ENCODE peak calls at places on chromosomes 5 and 9, in six cellular contexts. T is coronary artery; C is effector memory CD4-positive, alpha-beta T cell; V is neuronal stem cell; Y is uterus; I is breast epithelium. K is an unnamed sample.

GRCh38 chr9:19148170-19148569 is 20.9 kb upstream of the PLIN2 start:
- DNase-seq in T (no peak), C (no peak), V (no peak), Y (no peak), I (no peak), K (no peak)

GRCh38 chr5:109136906-109137305 is 272.9 kb downstream of the PJA2 start:
- DNase-seq in T (no peak), C (no peak), V (no peak), Y (no peak), I (no peak), K (no peak)

GRCh38 chr9:33117306-33117705 is 40.8 kb upstream of the SMU1 start:
- DNase-seq in T (no peak), C (no peak), V (no peak), Y (no peak), I (no peak), K (no peak)

GRCh38 chr9:81411961-81412360 is 277.4 kb downstream of the TLE1 start:
- DNase-seq in T (no peak), C (no peak), V (no peak), Y (no peak), I (no peak), K (no peak)

GRCh38 chr9:135857371-135857786 is 50.0 kb downstream of the CAMSAP1 start:
- DNase-seq in T (no peak), C (no peak), V (no peak), Y (no peak), I (no peak), K (no peak)

GRCh38 chr9:120832766-120833165 is 10.0 kb downstream of the PSMD5 start:
- DNase-seq in T (no peak), C (no peak), V (no peak), Y (no peak), I (no peak), K (no peak)

GRCh38 chr9:109520475-109521132 is 22.5 kb upstream of the PTPN3 start:
- DNase-seq in T (no peak), C (no peak), V (peak), Y (peak), I (peak), K (peak)

GRCh38 chr9:8012986-8013385 is 213.4 kb upstream of the DMAC1 start:
- DNase-seq in T (no peak), C (no peak), V (no peak), Y (no peak), I (no peak), K (no peak)

GRCh38 chr9:37062331-37062730 is 28.3 kb upstream of the PAX5 start:
- DNase-seq in T (no peak), C (no peak), V (no peak), Y (no peak), I (no peak), K (no peak)

GRCh38 chr9:104682642-104683041 is 11.7 kb upstream of the OR13D1 start:
- DNase-seq in T (no peak), C (no peak), V (peak), Y (no peak), I (no peak), K (no peak)

GRCh38 chr9:36592801-36593583 is 20.3 kb downstream of the MELK start:
- DNase-seq in T (no peak), C (no peak), V (no peak), Y (no peak), I (no peak), K (no peak)

GRCh38 chr5:80667384-80667783 is 12.6 kb upstream of the DHFR start:
- DNase-seq in T (no peak), C (no peak), V (no peak), Y (no peak), I (no peak), K (no peak)

GRCh38 chr9:100601216-100601615 is 23.3 kb downstream of the CAVIN4 start:
- DNase-seq in T (no peak), C (no peak), V (no peak), Y (no peak), I (no peak), K (no peak)

GRCh38 chr9:34797367-34797766 is 87.4 kb upstream of the CCL21 start:
- DNase-seq in T (no peak), C (no peak), V (no peak), Y (no peak), I (no peak), K (no peak)

GRCh38 chr5:165627548-165628170 is 2122.2 kb downstream of the MAT2B start:
- DNase-seq in T (no peak), C (no peak), V (no peak), Y (no peak), I (no peak), K (no peak)

GRCh38 chr9:111483419-111483861 is 743 bp downstream of the ECPAS start:
- DNase-seq in T (no peak), C (peak), V (peak), Y (peak), I (no peak), K (no peak)

GRCh38 chr5:157948738-157949410 is 89.9 kb upstream of the CLINT1 start:
- DNase-seq in T (peak), C (peak), V (peak), Y (peak), I (peak), K (peak)

GRCh38 chr5:36880761-36881160 is 4.2 kb downstream of the NIPBL start:
- DNase-seq in T (no peak), C (no peak), V (no peak), Y (no peak), I (no peak), K (no peak)

GRCh38 chr5:10580531-10581423 is 16.9 kb downstream of the ANKRD33B start:
- DNase-seq in T (no peak), C (no peak), V (no peak), Y (no peak), I (no peak), K (no peak)

GRCh38 chr5:41600738-41601137 is 90.3 kb upstream of the PLCXD3 start:
- DNase-seq in T (no peak), C (no peak), V (no peak), Y (no peak), I (no peak), K (no peak)

GRCh38 chr5:138937392-138938387 is 62.6 kb upstream of the LRRTM2 start:
- DNase-seq in T (no peak), C (no peak), V (no peak), Y (no peak), I (peak), K (no peak)

GRCh38 chr9:13557724-13558123 is 278.2 kb upstream of the MPDZ start:
- DNase-seq in T (no peak), C (no peak), V (no peak), Y (no peak), I (no peak), K (no peak)

GRCh38 chr5:96285823-96286222 is 147.2 kb downstream of the PCSK1 start:
- DNase-seq in T (no peak), C (no peak), V (no peak), Y (no peak), I (no peak), K (no peak)

GRCh38 chr5:151696470-151697061 is 9.9 kb upstream of the SPARC start:
- DNase-seq in T (peak), C (no peak), V (no peak), Y (peak), I (peak), K (peak)

GRCh38 chr5:17190242-17190778 is 27.1 kb upstream of the BASP1 start:
- DNase-seq in T (no peak), C (no peak), V (peak), Y (peak), I (no peak), K (no peak)

GRCh38 chr5:1930880-1931589 is 48.3 kb upstream of the IRX4 start:
- DNase-seq in T (peak), C (no peak), V (peak), Y (no peak), I (no peak), K (peak)

GRCh38 chr9:69718218-69718617 is 41.6 kb downstream of the PTAR1 start:
- DNase-seq in T (no peak), C (no peak), V (no peak), Y (no peak), I (no peak), K (no peak)

GRCh38 chr5:170565077-170565476 is 61.3 kb downstream of the KCNIP1 start:
- DNase-seq in T (peak), C (no peak), V (no peak), Y (no peak), I (no peak), K (no peak)

GRCh38 chr5:87769137-87769536 is 356.4 kb upstream of the CCNH start:
- DNase-seq in T (no peak), C (no peak), V (no peak), Y (no peak), I (no peak), K (no peak)

GRCh38 chr5:1162729-1163128 is 38.7 kb upstream of the SLC6A19 start:
- DNase-seq in T (no peak), C (no peak), V (no peak), Y (no peak), I (no peak), K (no peak)

GRCh38 chr9:136697821-136698526 is 10.7 kb upstream of the AGPAT2 start:
- DNase-seq in T (no peak), C (no peak), V (no peak), Y (no peak), I (no peak), K (no peak)

GRCh38 chr5:113425909-113426308 is 8.9 kb downstream of the TSSK1B start:
- DNase-seq in T (no peak), C (no peak), V (no peak), Y (no peak), I (peak), K (no peak)

GRCh38 chr5:113433071-113433470 is 1.7 kb downstream of the TSSK1B start:
- DNase-seq in T (no peak), C (no peak), V (no peak), Y (no peak), I (no peak), K (no peak)

GRCh38 chr5:113427871-113428574 is 6.8 kb downstream of the TSSK1B start:
- DNase-seq in T (no peak), C (no peak), V (no peak), Y (no peak), I (no peak), K (no peak)
- H3K27ac ChIP-seq in T (no peak), C (no peak), V (no peak), Y (no peak), I (peak), K (no peak)

DNA sequence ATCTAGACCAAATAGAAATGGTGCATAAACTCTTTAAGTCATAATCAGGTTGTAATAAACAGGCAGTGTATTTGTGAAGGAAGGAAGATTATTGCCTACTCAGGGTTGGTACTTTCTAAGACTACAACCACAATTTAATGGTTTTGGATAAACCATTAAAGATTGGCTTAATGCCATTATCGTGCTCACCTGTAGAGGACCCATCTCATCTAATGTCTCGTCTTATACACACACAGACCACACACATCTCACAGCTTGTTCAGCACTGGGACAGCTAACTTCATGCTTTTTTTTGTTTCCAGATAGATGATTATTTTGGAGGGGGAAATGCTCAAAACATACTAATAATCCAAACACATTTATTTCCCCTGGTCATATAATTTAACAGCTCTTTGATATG is 175.7 kb upstream of the SLC12A2 start:
- DNase-seq in T (no peak), C (no peak), V (no peak), Y (no peak), I (no peak), K (no peak)
- H3K27ac ChIP-seq in T (no peak), C (no peak), V (no peak), Y (no peak), I (no peak), K (no peak)

GRCh38 chr5:58969795-58970194 is 386.9 kb downstream of the RAB3C start:
- DNase-seq in T (no peak), C (no peak), V (no peak), Y (no peak), I (no peak), K (no peak)

GRCh38 chr5:58972301-58972700 is 389.4 kb downstream of the RAB3C start:
- DNase-seq in T (no peak), C (no peak), V (no peak), Y (no peak), I (no peak), K (no peak)

GRCh38 chr5:58974601-58975000 is 391.7 kb downstream of the RAB3C start:
- DNase-seq in T (no peak), C (no peak), V (no peak), Y (no peak), I (no peak), K (no peak)

GRCh38 chr5:58969253-58969652 is 386.4 kb downstream of the RAB3C start:
- DNase-seq in T (no peak), C (no peak), V (no peak), Y (no peak), I (no peak), K (no peak)

GRCh38 chr5:58974083-58974482 is 391.2 kb downstream of the RAB3C start:
- DNase-seq in T (no peak), C (no peak), V (no peak), Y (no peak), I (no peak), K (no peak)
- H3K27ac ChIP-seq in T (no peak), C (no peak), V (no peak), Y (no peak), I (no peak), K (no peak)

DNA sequence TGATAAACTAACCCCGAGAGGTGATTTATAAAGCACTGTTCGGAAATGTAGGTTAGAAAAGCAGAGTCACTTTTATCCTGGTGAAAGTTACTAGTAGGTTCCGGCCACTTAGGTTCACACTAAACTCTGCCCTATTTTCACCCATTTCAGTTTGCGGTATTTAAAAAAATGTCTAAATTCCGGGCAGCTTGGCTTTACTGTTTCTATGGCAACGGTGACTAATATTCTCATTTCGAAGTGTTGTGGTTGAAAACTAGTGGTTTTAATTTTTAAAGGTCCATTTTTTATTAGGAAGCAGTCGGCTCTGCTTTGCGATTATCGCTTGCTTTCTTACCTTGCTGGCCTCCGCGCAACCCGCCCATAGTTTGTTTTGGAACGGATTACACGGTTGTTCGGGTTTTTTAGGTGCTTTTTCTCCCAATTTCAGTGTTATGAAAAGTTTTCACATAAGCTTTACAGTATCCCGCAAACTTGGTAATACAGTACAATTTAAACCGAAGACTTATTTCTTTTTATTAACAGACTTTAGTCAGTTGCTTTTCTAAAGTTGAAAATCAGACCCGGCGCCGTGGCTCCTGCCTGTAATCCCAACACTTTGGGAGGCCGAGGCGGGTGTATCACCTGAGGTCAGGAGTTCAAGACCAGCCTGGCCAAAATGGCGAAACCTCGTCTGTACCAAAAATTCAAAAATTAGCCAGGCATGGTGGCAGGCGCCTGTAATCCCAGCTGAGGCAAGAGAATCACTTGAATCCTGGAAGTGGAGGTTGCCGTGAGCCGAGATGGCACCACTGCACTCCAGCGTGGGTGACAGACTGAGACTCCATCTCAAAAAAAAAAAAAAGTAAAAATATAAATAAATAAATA is 1.6 kb downstream of the KDM4C start:
- DNase-seq in T (no peak), C (peak), V (no peak), Y (no peak), I (no peak), K (no peak)
- H3K27ac ChIP-seq in T (peak), C (peak), V (no peak), Y (peak), I (peak), K (peak)